ENCODE peak calls at places on chromosome 13, in eight cellular contexts. Z is transverse colon; G is NCI-H146; S is stimulated activated CD8-positive, alpha-beta memory T cell treated with anti-CD3 and anti-CD28 coated beads, Interleukin-15, amount 100 ng/mL, for 4 hours; H is NCI-H2029; N is cardiac septum; J is adipocyte; C is GM12892. R is an unnamed sample.

GRCh38 chr13:98416408-98416807 is 160.5 kb downstream of the STK24 start:
- DNase-seq in C (no peak), N (no peak), G (peak), Z (peak), J (no peak), H (peak), S (no peak), R (peak)

GRCh38 chr13:60584976-60585375 is 188.0 kb downstream of the TDRD3 start:
- DNase-seq in C (no peak), Z (no peak), H (no peak), S (no peak), J (no peak), N (no peak), G (no peak), R (no peak)

GRCh38 chr13:31051999-31052398 is 109.7 kb downstream of the HSPH1 start:
- DNase-seq in N (no peak), G (no peak), J (no peak), C (no peak), S (no peak), H (no peak), Z (no peak), R (no peak)

GRCh38 chr13:114147803-114148520 is 15.5 kb upstream of the RASA3 start:
- DNase-seq in G (no peak), Z (no peak), C (no peak), N (peak), J (no peak), S (no peak), H (no peak), R (no peak)

GRCh38 chr13:101489635-101490034 is 37.2 kb downstream of the ITGBL1 start:
- DNase-seq in N (no peak), H (no peak), G (no peak), C (no peak), S (no peak), J (peak), Z (no peak), R (no peak)

GRCh38 chr13:110387451-110388140 is 80.5 kb downstream of the COL4A2 start:
- DNase-seq in H (no peak), G (no peak), N (peak), C (peak), J (peak), Z (peak), S (no peak), R (no peak)

GRCh38 chr13:51856027-51856736 is 5.6 kb upstream of the CCDC70 start:
- DNase-seq in H (no peak), J (no peak), Z (peak), C (no peak), S (no peak), G (no peak), N (no peak), R (no peak)

GRCh38 chr13:106997219-106997618 is 429.3 kb upstream of the ARGLU1 start:
- DNase-seq in J (peak), H (no peak), G (no peak), S (no peak), N (no peak), C (no peak), Z (no peak), R (no peak)

GRCh38 chr13:101455863-101456262 is 3.4 kb downstream of the ITGBL1 start:
- DNase-seq in C (no peak), N (no peak), S (no peak), Z (no peak), H (no peak), G (no peak), J (peak), R (no peak)

GRCh38 chr13:31038834-31039552 is 106.5 kb downstream of the TEX26 start:
- DNase-seq in S (no peak), C (peak), Z (no peak), N (no peak), H (no peak), G (no peak), J (no peak), R (no peak)

R was measured in mucosa of descending colon.